ENCODE peak calls at places on chromosomes 3 and 15, in five cellular contexts. B is type B pancreatic cell, U is stomach, D is nephron progenitor cell, L is HCT116. E is an unnamed sample.

GRCh38 chr3:10206166-10206511 is 41.4 kb downstream of the IRAK2 start:
- DNase-seq in B (no peak), U (no peak), D (no peak), L (no peak), E (no peak)

GRCh38 chr3:114213669-114214541 is 23.5 kb downstream of the ZNF80 start:
- DNase-seq in U (no peak), D (peak), B (no peak), L (no peak), E (peak)

GRCh38 chr3:127074900-127075360 is 92.0 kb downstream of the PLXNA1 start:
- DNase-seq in U (no peak), L (no peak), D (no peak), B (no peak), E (peak)

GRCh38 chr15:45714501-45715488 is 80.0 kb downstream of the SQOR start:
- DNase-seq in L (peak), B (peak), U (peak), D (peak), E (peak)

GRCh38 chr3:14565791-14566588 is 25.8 kb upstream of the GRIP2 start:
- DNase-seq in L (no peak), U (peak), D (no peak), B (no peak), E (no peak)

GRCh38 chr15:58605931-58606330 is 143.6 kb downstream of the ADAM10 start:
- DNase-seq in D (no peak), L (no peak), U (no peak), B (no peak), E (no peak)

GRCh38 chr15:31273258-31273941 is 53.2 kb upstream of the KLF13 start:
- DNase-seq in U (peak), L (no peak), D (no peak), B (peak), E (no peak)

GRCh38 chr3:37129871-37130270 is 44.5 kb downstream of the LRRFIP2 start:
- DNase-seq in B (no peak), U (no peak), D (no peak), L (no peak), E (no peak)

GRCh38 chr3:55484741-55485207 is 2.3 kb downstream of the WNT5A start:
- DNase-seq in D (no peak), U (no peak), B (no peak), L (no peak), E (no peak)

GRCh38 chr15:52427804-52428203 is 100.9 kb downstream of the MYO5A start:
- DNase-seq in U (no peak), D (peak), B (no peak), L (peak), E (peak)

GRCh38 chr3:71366991-71367604 is 216.4 kb downstream of the FOXP1 start:
- DNase-seq in L (no peak), D (peak), B (no peak), U (no peak), E (no peak)

GRCh38 chr3:178419078-178419477 is 117.2 kb upstream of the KCNMB2 start:
- DNase-seq in U (no peak), B (no peak), L (no peak), D (no peak), E (no peak)

GRCh38 chr15:40554164-40554530 is 10.7 kb downstream of the CCDC32 start:
- DNase-seq in D (no peak), B (no peak), L (no peak), U (no peak), E (no peak)

GRCh38 chr3:61564405-61565059 is 3.2 kb downstream of the PTPRG start:
- DNase-seq in L (no peak), U (peak), B (peak), D (peak), E (peak)

GRCh38 chr3:6132684-6133432 is 728.1 kb upstream of the GRM7 start:
- DNase-seq in B (no peak), U (no peak), D (no peak), L (no peak), E (peak)

GRCh38 chr15:57440167-57440566 is 63.9 kb downstream of the CGNL1 start:
- DNase-seq in U (no peak), L (no peak), D (no peak), B (no peak), E (no peak)

GRCh38 chr3:191141728-191142127 is 57.3 kb upstream of the OSTN start:
- DNase-seq in D (no peak), U (no peak), B (no peak), L (peak), E (no peak)

GRCh38 chr3:106030620-106030945 is 161.8 kb upstream of the CBLB start:
- DNase-seq in U (no peak), B (no peak), L (no peak), D (no peak), E (no peak)

GRCh38 chr3:52188586-52189404 is 9.2 kb upstream of the ALAS1 start:
- DNase-seq in U (peak), D (no peak), L (no peak), B (no peak), E (no peak)

GRCh38 chr3:15815696-15816095 is 17.9 kb upstream of the ANKRD28 start:
- DNase-seq in L (peak), D (no peak), U (no peak), B (no peak), E (peak)

GRCh38 chr3:4665197-4665596 is 172.0 kb downstream of the ITPR1 start:
- DNase-seq in L (no peak), B (no peak), D (no peak), U (no peak), E (no peak)

GRCh38 chr3:16122661-16123060 is 51.8 kb upstream of the GALNT15 start:
- DNase-seq in L (no peak), U (no peak), B (no peak), D (no peak), E (no peak)

GRCh38 chr15:57534279-57534678 is 57.4 kb upstream of the MYZAP start:
- DNase-seq in D (no peak), B (no peak), L (no peak), U (no peak), E (no peak)

GRCh38 chr3:4047343-4047742 is 248.1 kb downstream of the LRRN1 start:
- DNase-seq in L (no peak), D (no peak), B (no peak), U (no peak), E (no peak)

GRCh38 chr3:14377838-14378169 is 24.6 kb upstream of the SLC6A6 start:
- DNase-seq in D (no peak), U (no peak), B (no peak), L (no peak), E (no peak)

GRCh38 chr15:44084171-44084570 is 110.9 kb downstream of the FRMD5 start:
- DNase-seq in L (no peak), B (no peak), D (no peak), U (no peak), E (no peak)

GRCh38 chr15:45540531-45540930 is 18.0 kb upstream of the SLC30A4 start:
- DNase-seq in D (no peak), B (no peak), L (no peak), U (no peak), E (no peak)

GRCh38 chr3:172061724-172062184 is 22.4 kb downstream of the FNDC3B start:
- DNase-seq in D (no peak), L (no peak), U (no peak), B (no peak), E (peak)

GRCh38 chr3:49910409-49911123 is 6.9 kb upstream of the MST1R start:
- DNase-seq in U (no peak), L (no peak), D (peak), B (no peak), E (no peak)

GRCh38 chr3:184395320-184395660 is 15.4 kb downstream of the CHRD start:
- DNase-seq in D (no peak), L (no peak), B (no peak), U (no peak), E (no peak)

GRCh38 chr15:64224508-64224907 is 61.7 kb upstream of the PPIB start:
- DNase-seq in U (no peak), L (no peak), D (no peak), B (no peak), E (no peak)

GRCh38 chr3:29245441-29245840 is 35.4 kb upstream of the RBMS3 start:
- DNase-seq in B (no peak), L (no peak), D (no peak), U (no peak), E (no peak)

GRCh38 chr3:159616234-159616825 is 372.3 kb upstream of the IL12A start:
- DNase-seq in L (no peak), B (no peak), D (peak), U (peak), E (no peak)

GRCh38 chr3:98110191-98110908 is 20.2 kb upstream of the OR5H1 start:
- DNase-seq in B (no peak), D (peak), U (no peak), L (no peak), E (no peak)

GRCh38 chr3:172939651-172940293 is 189.2 kb downstream of the ECT2 start:
- DNase-seq in L (no peak), U (no peak), B (no peak), D (no peak), E (no peak)

GRCh38 chr3:38111201-38111600 is 25.7 kb downstream of the ACAA1 start:
- DNase-seq in U (peak), L (no peak), B (no peak), D (no peak), E (no peak)

GRCh38 chr3:122081543-122081942 is 26.4 kb downstream of the CD86 start:
- DNase-seq in U (no peak), B (no peak), D (no peak), L (no peak), E (no peak)

GRCh38 chr3:129606522-129607390 is at the start of gene PLXND1:
- DNase-seq in L (no peak), B (no peak), D (peak), U (peak), E (peak)

GRCh38 chr15:63188247-63188936 is 1.0 kb upstream of the RAB8B start:
- DNase-seq in L (no peak), U (no peak), B (no peak), D (no peak), E (peak)

GRCh38 chr3:19256313-19256712 is 108.0 kb downstream of the KCNH8 start:
- DNase-seq in L (no peak), B (no peak), U (no peak), D (no peak), E (no peak)
- TF ChIP-seq CTCF in L (no peak), B (no peak), U (no peak), D (no peak), E (no peak)

DNA sequence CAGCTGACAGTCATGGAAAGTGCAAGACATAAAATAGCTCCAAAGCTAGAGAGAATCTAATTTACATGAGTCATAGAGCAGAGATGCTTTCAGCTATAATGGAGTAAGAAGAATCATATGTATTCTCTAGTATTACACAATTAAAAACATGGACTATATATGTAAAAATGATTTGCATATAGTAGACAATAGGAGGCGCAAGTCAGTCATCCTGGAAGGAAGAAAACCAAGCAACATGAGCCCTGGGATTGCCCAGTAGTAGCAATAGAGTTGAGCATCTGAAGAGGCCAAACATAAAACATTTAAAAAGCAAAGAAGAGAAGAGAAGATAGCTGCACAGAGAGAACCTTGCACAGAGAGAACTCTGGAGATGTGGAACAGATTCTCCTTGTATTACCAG is 455.0 kb downstream of the EPHA3 start:
- DNase-seq in U (no peak), B (no peak), L (no peak), D (no peak), E (no peak)
- TF ChIP-seq CTCF in U (no peak), B (no peak), L (no peak), D (no peak), E (no peak)

GRCh38 chr3:177379045-177379444 is 181.8 kb upstream of the TBL1XR1 start:
- DNase-seq in L (no peak), B (no peak), U (no peak), D (no peak), E (no peak)
- TF ChIP-seq CTCF in L (peak), B (no peak), U (no peak), D (no peak), E (no peak)

GRCh38 chr3:27254896-27255295 is 114.3 kb downstream of the NEK10 start:
- DNase-seq in U (no peak), D (no peak), B (no peak), L (no peak), E (no peak)

GRCh38 chr3:27252646-27253045 is 116.5 kb downstream of the NEK10 start:
- DNase-seq in U (no peak), D (no peak), L (no peak), B (no peak), E (no peak)

GRCh38 chr3:27253391-27253790 is 115.8 kb downstream of the NEK10 start:
- DNase-seq in U (no peak), D (no peak), B (no peak), L (no peak), E (no peak)

DNA sequence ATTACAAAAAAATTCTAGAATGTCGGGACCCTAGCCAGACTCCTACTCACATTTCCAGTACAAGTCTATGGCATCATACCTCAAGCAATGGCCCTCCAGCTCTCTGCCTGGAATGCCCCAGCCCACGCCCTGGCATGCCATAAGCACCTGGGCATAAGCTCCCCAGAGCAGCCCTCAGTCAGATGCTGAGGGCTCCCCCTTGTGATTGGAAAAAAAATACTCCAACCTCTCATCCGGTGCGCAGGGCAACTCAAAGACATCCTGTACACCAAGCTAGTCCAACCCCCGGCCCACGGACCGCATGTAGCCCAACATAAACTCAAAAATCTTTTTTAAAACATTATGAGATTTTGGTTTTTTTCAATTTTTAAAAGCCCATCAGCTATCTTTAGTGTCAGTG is 115.4 kb downstream of the NEK10 start:
- DNase-seq in L (peak), U (peak), B (no peak), D (peak), E (peak)
- TF ChIP-seq CTCF in L (peak), U (no peak), B (peak), D (peak), E (peak)

DNA sequence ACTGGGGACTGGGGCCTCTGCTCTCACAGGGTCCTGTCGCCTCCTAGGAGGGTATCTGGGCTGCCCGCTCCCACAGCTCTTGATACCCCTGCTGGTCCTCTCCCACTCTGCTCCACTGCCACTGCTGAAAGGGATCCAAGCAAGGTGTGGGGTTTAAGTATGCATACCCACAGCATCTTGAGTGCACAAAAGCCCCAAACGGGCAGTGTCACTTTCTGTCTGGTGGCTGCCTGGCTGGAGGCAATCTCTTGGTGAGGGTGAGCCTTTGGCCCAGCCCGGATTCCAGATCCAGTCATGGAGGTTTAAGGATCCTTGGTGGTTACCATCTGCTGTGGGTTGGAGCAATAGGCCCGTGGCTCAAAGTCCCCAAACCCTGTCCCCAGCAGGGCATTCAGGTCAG is 4.6 kb upstream of the TJP1 start:
- DNase-seq in L (no peak), B (no peak), D (no peak), U (no peak), E (no peak)
- TF ChIP-seq CTCF in L (no peak), B (no peak), D (no peak), U (no peak), E (no peak)

GRCh38 chr3:76646921-76647562 is 392.9 kb upstream of the ROBO2 start:
- DNase-seq in L (no peak), U (no peak), D (peak), B (no peak), E (no peak)
- TF ChIP-seq CTCF in L (no peak), U (no peak), D (no peak), B (peak), E (no peak)

DNA sequence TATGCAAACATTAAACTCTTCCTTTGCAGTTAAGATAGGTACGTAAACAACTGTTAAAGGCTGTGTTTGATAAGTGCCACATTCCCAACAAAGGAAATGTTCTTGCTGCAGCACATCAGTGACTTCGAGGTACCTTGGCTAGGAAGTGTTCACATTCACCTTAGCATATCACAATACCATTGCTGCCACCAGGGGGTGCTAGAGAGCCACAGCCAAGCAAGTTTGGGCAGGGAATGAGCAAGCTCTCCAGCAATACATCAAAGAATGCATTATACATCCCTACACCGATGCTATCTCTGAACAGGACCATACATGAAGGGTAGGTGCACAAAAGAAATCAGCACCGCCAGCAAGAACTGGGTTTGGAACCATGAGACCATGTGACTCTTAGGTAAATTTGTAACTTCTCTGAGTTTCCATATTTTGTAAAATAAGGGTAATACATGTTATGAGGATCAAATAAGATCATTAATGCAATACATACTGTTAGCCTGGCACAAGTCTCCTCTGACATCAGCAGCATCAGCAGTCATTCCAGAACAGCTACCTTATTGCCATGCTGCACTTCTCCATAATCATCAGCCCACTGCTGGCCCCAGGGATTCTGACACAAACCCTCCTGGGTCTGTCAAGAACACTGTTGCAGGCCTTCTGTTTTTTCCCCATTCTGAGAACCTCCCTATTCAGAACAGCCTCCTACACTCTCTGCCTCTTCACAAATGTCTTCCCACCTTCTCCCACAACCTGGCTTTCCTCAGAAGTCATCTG is 37.6 kb downstream of the RYK start:
- DNase-seq in B (peak), L (peak), U (peak), D (peak), E (peak)
- TF ChIP-seq CTCF in B (peak), L (peak), U (no peak), D (peak), E (peak)

GRCh38 chr15:83978588-83978987 is 257.0 kb upstream of the GOLGA6L4 start:
- DNase-seq in B (no peak), L (no peak), D (no peak), U (no peak), E (no peak)

GRCh38 chr15:83971967-83972366 is 263.6 kb upstream of the GOLGA6L4 start:
- DNase-seq in U (no peak), D (no peak), B (no peak), L (no peak), E (no peak)

GRCh38 chr15:83977992-83978391 is 257.6 kb upstream of the GOLGA6L4 start:
- DNase-seq in U (no peak), D (no peak), L (no peak), B (no peak), E (no peak)

GRCh38 chr15:83970290-83970890 is 265.2 kb upstream of the GOLGA6L4 start:
- DNase-seq in U (no peak), B (no peak), D (no peak), L (no peak), E (no peak)

GRCh38 chr15:83973816-83974215 is 261.8 kb upstream of the GOLGA6L4 start:
- DNase-seq in B (no peak), U (no peak), D (no peak), L (no peak), E (peak)
- TF ChIP-seq CTCF in B (peak), U (no peak), D (peak), L (peak), E (peak)

GRCh38 chr3:119352863-119353527 is 58.8 kb downstream of the ARHGAP31 start:
- DNase-seq in D (no peak), U (no peak), L (peak), B (no peak), E (no peak)
- TF ChIP-seq CTCF in D (no peak), U (no peak), L (peak), B (peak), E (no peak)

DNA sequence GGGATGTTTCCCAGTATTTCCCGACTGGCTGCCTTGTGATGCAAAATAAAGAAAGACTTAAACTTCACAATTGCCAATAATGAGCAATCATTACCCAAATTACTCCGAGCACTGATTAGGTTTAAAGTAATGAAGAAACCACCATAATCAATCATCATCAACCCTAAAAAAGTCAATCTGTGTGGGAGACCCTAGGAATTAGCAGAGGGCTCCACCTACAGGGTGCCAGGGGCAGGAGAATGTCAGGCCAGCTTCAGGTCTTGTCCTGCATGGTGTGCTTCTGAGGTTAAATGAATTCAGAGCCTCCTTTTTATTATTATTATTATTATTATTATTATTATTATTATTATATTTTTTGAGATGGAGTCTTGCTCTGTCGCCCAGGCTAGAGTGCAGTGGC is 478.0 kb upstream of the ARRDC4 start:
- DNase-seq in D (peak), U (no peak), L (no peak), B (no peak), E (no peak)
- TF ChIP-seq CTCF in D (peak), U (no peak), L (no peak), B (peak), E (no peak)